ENCODE peak calls at places on chromosomes 7 and 10, in ten cellular contexts. L, S, D, Z, U, M, Y, F, H and C are unnamed samples.

GRCh38 chr7:78296036-78296435 is 497.5 kb downstream of the PHTF2 start:
- DNase-seq in L (no peak), S (no peak), D (no peak), Z (no peak), U (no peak), M (no peak), Y (no peak), F (no peak), H (no peak), C (no peak)

GRCh38 chr7:1623810-1624209 is 46.3 kb upstream of the ELFN1 start:
- DNase-seq in L (no peak), S (no peak), D (no peak), Z (no peak), U (no peak), M (no peak), Y (no peak), F (no peak), H (no peak), C (no peak)

GRCh38 chr10:12459338-12459737 is 110.0 kb downstream of the CAMK1D start:
- DNase-seq in L (no peak), S (no peak), D (no peak), Z (no peak), U (no peak), M (no peak), Y (no peak), F (no peak), H (no peak), C (no peak)

GRCh38 chr10:108861181-108861754 is 1062.0 kb downstream of the XPNPEP1 start:
- DNase-seq in L (no peak), S (no peak), D (no peak), Z (no peak), U (no peak), M (no peak), Y (no peak), F (no peak), H (no peak), C (no peak)

GRCh38 chr10:3102721-3103410 is 35.5 kb downstream of the PFKP start:
- DNase-seq in L (peak; percentile 28), S (no peak), D (no peak), Z (no peak), U (peak; percentile 34), M (no peak), Y (no peak), F (no peak), H (no peak), C (no peak)

GRCh38 chr10:1292611-1293021 is 236.4 kb downstream of the WDR37 start:
- DNase-seq in L (no peak), S (no peak), D (no peak), Z (no peak), U (no peak), M (no peak), Y (no peak), F (no peak), H (no peak), C (no peak)

GRCh38 chr10:5565671-5566581 is 41.2 kb downstream of the CALML3 start:
- DNase-seq in L (peak; percentile 5), S (peak; percentile 3), D (no peak), Z (peak; percentile 41), U (no peak), M (no peak), Y (peak; percentile 36), F (no peak), H (peak; percentile 3), C (no peak)

GRCh38 chr10:116272497-116273221 is at the start of gene GFRA1:
- DNase-seq in L (no peak), S (peak; percentile 27), D (no peak), Z (peak; percentile 72), U (no peak), M (peak; percentile 26), Y (peak; percentile 85), F (no peak), H (no peak), C (no peak)

GRCh38 chr7:14398531-14398930 is 409.1 kb upstream of the ETV1 start:
- DNase-seq in L (no peak), S (no peak), D (no peak), Z (no peak), U (no peak), M (no peak), Y (no peak), F (no peak), H (no peak), C (no peak)

GRCh38 chr10:109663122-109663521 is 260.2 kb downstream of the XPNPEP1 start:
- DNase-seq in L (no peak), S (no peak), D (no peak), Z (no peak), U (no peak), M (no peak), Y (no peak), F (no peak), H (no peak), C (no peak)

GRCh38 chr7:35249537-35249907 is 4.4 kb downstream of the TBX20 start:
- DNase-seq in L (no peak), S (peak; percentile 24), D (no peak), Z (no peak), U (no peak), M (no peak), Y (peak; percentile 83), F (no peak), H (no peak), C (no peak)

GRCh38 chr10:105759741-105760140 is 1118.7 kb downstream of the SORCS3 start:
- DNase-seq in L (no peak), S (no peak), D (no peak), Z (no peak), U (no peak), M (no peak), Y (no peak), F (no peak), H (no peak), C (no peak)

GRCh38 chr10:17430647-17431355 is 23.6 kb downstream of the ST8SIA6 start:
- DNase-seq in L (peak; percentile 72), S (peak; percentile 59), D (peak; percentile 71), Z (peak; percentile 68), U (peak; percentile 76), M (peak; percentile 79), Y (peak; percentile 91), F (no peak), H (peak; percentile 67), C (no peak)

GRCh38 chr7:121139427-121139826 is 150.9 kb downstream of the CPED1 start:
- DNase-seq in L (no peak), S (no peak), D (no peak), Z (no peak), U (no peak), M (no peak), Y (no peak), F (no peak), H (no peak), C (no peak)

GRCh38 chr10:121668336-121669009 is 70.2 kb upstream of the FGFR2 start:
- DNase-seq in L (peak; percentile 26), S (peak; percentile 43), D (no peak), Z (no peak), U (peak; percentile 89), M (peak; percentile 32), Y (peak; percentile 92), F (peak; percentile 30), H (peak; percentile 60), C (no peak)

GRCh38 chr7:106848851-106849442 is 16.1 kb upstream of the PIK3CG start:
- DNase-seq in L (no peak), S (no peak), D (no peak), Z (no peak), U (no peak), M (no peak), Y (no peak), F (no peak), H (no peak), C (no peak)

GRCh38 chr10:68371604-68372003 is 35.5 kb downstream of the RUFY2 start:
- DNase-seq in L (no peak), S (no peak), D (no peak), Z (no peak), U (no peak), M (no peak), Y (no peak), F (no peak), H (no peak), C (no peak)
- H3K27ac ChIP-seq in L (no peak overlapping the region), S (no peak overlapping the region), D (no peak overlapping the region), Z (no peak overlapping the region), U (no peak overlapping the region), M (no peak overlapping the region), Y (no peak overlapping the region), F (no peak overlapping the region), H (no peak overlapping the region), C (no peak overlapping the region)

DNA sequence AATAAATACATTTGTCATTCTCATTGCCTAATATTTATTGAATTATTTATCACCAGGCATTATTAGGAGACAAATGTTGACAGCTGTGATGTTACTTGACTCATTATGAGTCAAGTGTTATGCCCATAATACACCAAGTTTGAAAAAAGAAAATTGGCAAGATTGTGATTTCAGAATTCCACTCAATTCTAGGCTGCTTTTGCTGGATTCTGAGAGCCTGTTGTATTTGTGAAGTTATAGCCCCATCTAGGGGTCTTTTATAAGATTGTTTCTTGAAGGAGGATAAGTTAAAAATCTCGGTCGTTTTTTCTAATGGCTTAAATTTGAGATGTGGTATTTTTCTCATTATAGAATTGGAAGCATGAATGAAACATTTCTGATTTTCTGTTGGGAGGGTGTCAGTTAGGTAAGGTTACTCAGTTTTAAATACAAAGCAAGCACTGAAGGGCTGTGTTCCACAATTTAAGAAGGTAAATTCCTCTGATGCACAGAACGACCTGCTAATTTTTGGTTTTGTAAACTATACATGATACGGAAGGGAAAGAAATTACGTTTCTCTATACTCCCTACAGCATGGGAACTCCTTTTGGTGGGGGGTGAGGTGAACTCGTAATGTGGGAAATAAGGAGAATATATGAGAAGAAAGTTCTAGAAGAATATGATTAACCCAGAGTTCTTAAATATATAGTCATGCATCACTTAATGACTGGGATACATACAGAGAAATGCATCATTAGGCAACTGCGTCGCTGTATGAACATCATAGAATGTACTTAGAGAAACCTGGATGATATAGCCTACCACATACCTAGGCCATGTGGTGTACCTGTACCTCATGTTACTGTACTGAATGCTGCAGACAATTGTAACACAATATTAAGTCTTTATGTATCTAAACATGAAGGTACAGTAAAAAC is 2.6 kb downstream of the STK31 start:
- DNase-seq in L (no peak), S (no peak), D (peak; percentile 74), Z (no peak), U (no peak), M (peak; percentile 71), Y (no peak), F (no peak), H (no peak), C (no peak)
- TF ChIP-seq CTCF in L (peak; percentile 61), S (peak; percentile 69), D (peak; percentile 63), Z (peak; percentile 67), U (peak; percentile 74), M (peak; percentile 73), Y (peak; percentile 88), F (peak; percentile 60), H (no peak), C (peak; percentile 34)

DNA sequence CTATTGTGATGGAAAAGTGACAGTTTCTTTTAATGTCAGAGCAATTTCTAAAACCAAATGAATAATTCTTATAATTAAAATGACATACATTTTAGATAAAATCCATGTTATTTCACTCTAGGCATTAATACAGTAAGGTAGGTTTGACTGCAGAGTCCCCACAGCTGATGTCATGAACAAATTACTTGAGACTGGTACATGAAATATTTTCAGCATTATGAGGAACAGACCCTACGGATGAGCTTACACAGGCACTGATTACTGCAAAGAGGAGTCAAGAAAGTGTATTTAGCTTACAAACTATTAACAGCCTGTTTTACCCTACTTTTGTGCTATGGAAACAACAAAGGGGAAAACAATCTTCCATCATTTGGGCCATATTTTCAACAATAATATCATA is 8.9 kb downstream of the COL1A2 start:
- DNase-seq in L (no peak), S (no peak), D (no peak), Z (no peak), U (no peak), M (no peak), Y (no peak), F (no peak), H (no peak), C (no peak)
- H3K27ac ChIP-seq in L (no peak overlapping the region), S (no peak overlapping the region), D (no peak overlapping the region), Z (no peak overlapping the region), U (no peak overlapping the region), M (peak overlapping the region; percentile 10), Y (no peak overlapping the region), F (no peak overlapping the region), H (no peak overlapping the region), C (peak overlapping the region; percentile 0)

GRCh38 chr10:124207391-124207790 is 114.0 kb upstream of the CHST15 start:
- DNase-seq in L (no peak), S (no peak), D (no peak), Z (no peak), U (no peak), M (no peak), Y (no peak), F (no peak), H (no peak), C (no peak)
- TF ChIP-seq CTCF in L (no peak), S (no peak), D (no peak), Z (no peak), U (no peak), M (no peak), Y (no peak), F (no peak), H (no peak), C (no peak)